ENCODE peak calls at places on chromosomes 6 and 20, in four cellular contexts. F is foreskin fibroblast, T is iPS DF 19.7, Q is breast epithelium. E is an unnamed sample.

GRCh38 chr6:111800468-111800760 is 72.8 kb downstream of the FYN start:
- DNase-seq in Q (no peak), F (no peak), T (no peak), E (no peak)

GRCh38 chr6:33613794-33614166 is 7.3 kb upstream of the ITPR3 start:
- DNase-seq in F (peak; percentile 76), Q (no peak), T (no peak), E (no peak)

GRCh38 chr6:167683028-167683862 is 143.5 kb upstream of the AFDN start:
- DNase-seq in Q (no peak), T (no peak), F (no peak), E (no peak)

GRCh38 chr6:136427378-136427717 is 122.9 kb downstream of the MAP7 start:
- DNase-seq in T (no peak), F (no peak), Q (no peak), E (no peak)

GRCh38 chr6:28580484-28580883 is 54.8 kb downstream of the GPX5 start:
- DNase-seq in F (no peak), Q (no peak), T (no peak), E (no peak)

GRCh38 chr6:55704421-55704820 is 125.4 kb upstream of the HMGCLL1 start:
- DNase-seq in Q (no peak), T (no peak), F (peak; percentile 35), E (no peak)

GRCh38 chr6:3277851-3278416 is 19.2 kb downstream of the PSMG4 start:
- DNase-seq in F (no peak), Q (no peak), T (no peak), E (no peak)

GRCh38 chr6:149094156-149094555 is 223.4 kb upstream of the TAB2 start:
- DNase-seq in T (no peak), F (no peak), Q (no peak), E (no peak)

GRCh38 chr20:58818585-58819285 is 32.0 kb downstream of the GNAS-AS1 start:
- DNase-seq in Q (no peak), F (peak; percentile 23), T (no peak), E (no peak)

GRCh38 chr6:148967546-148967945 is 220.7 kb downstream of the UST start:
- DNase-seq in Q (no peak), F (no peak), T (no peak), E (no peak)

GRCh38 chr6:1606533-1607235 is 3.0 kb upstream of the FOXC1 start:
- DNase-seq in Q (no peak), F (no peak), T (no peak), E (no peak)

GRCh38 chr20:7031222-7031621 is 263.7 kb downstream of the BMP2 start:
- DNase-seq in F (no peak), Q (no peak), T (no peak), E (no peak)

E was measured in omental fat pad.